ENCODE peak calls at places on chromosomes 1 and 21, in nine cellular contexts. A is K562, K is mammary epithelial cell, F is DND-41, J is HFF-Myc, C is aorta, U is skeletal muscle cell, D is tibial nerve, Q is lung. E is an unnamed sample.

GRCh38 chr1:95685091-95685490 is 451.1 kb downstream of the RWDD3 start:
- DNase-seq in D (no peak), K (no peak), J (no peak), Q (no peak), U (no peak), C (no peak), F (no peak), A (no peak), E (no peak)

GRCh38 chr1:183166439-183166838 is 19.6 kb upstream of the LAMC2 start:
- DNase-seq in C (no peak), D (no peak), U (no peak), Q (no peak), F (no peak), A (no peak), K (no peak), J (no peak), E (no peak)

GRCh38 chr1:7572654-7573152 is 198.4 kb upstream of the VAMP3 start:
- DNase-seq in C (no peak), D (no peak), Q (no peak), U (no peak), F (no peak), J (no peak), A (peak), K (peak), E (no peak)

GRCh38 chr1:173507205-173507846 is 30.2 kb downstream of the PRDX6 start:
- DNase-seq in Q (no peak), F (no peak), J (peak), K (peak), D (no peak), A (no peak), U (peak), C (no peak), E (no peak)

GRCh38 chr1:160767417-160768294 is 28.3 kb upstream of the LY9 start:
- DNase-seq in A (no peak), D (no peak), K (peak), Q (no peak), U (no peak), J (no peak), F (peak), C (no peak), E (no peak)

GRCh38 chr1:17883136-17883535 is 128.0 kb downstream of the ACTL8 start:
- DNase-seq in A (no peak), F (no peak), J (no peak), U (no peak), K (no peak), D (no peak), C (no peak), Q (no peak), E (peak)

GRCh38 chr1:234214911-234215892 is 158.1 kb upstream of the COA6 start:
- DNase-seq in C (no peak), U (no peak), A (no peak), D (no peak), K (peak), F (peak), J (no peak), Q (no peak), E (no peak)

GRCh38 chr1:21184266-21184665 is 7.6 kb upstream of the EIF4G3 start:
- DNase-seq in U (no peak), Q (no peak), D (no peak), C (no peak), J (no peak), F (no peak), K (no peak), A (no peak), E (no peak)

GRCh38 chr1:112253366-112253765 is 142.6 kb upstream of the CTTNBP2NL start:
- DNase-seq in Q (no peak), J (no peak), C (no peak), D (no peak), F (no peak), K (no peak), A (no peak), U (no peak), E (no peak)

GRCh38 chr1:2039251-2039650 is 11.0 kb upstream of the PRKCZ start:
- DNase-seq in U (no peak), A (no peak), D (no peak), J (no peak), C (no peak), Q (no peak), K (no peak), F (no peak), E (no peak)

GRCh38 chr1:229034246-229034645 is 236.7 kb upstream of the RAB4A start:
- DNase-seq in A (no peak), J (no peak), C (no peak), F (no peak), Q (no peak), D (no peak), K (no peak), U (no peak), E (no peak)

GRCh38 chr1:173161510-173162221 is 45.5 kb downstream of the TNFSF4 start:
- DNase-seq in F (no peak), A (no peak), D (no peak), C (no peak), K (peak), J (peak), Q (no peak), U (peak), E (no peak)

GRCh38 chr1:233107130-233107529 is 156.7 kb downstream of the NTPCR start:
- DNase-seq in U (no peak), K (no peak), Q (no peak), A (no peak), J (no peak), F (no peak), D (no peak), C (no peak), E (no peak)

GRCh38 chr1:246794261-246795093 is 70.3 kb downstream of the SCCPDH start:
- DNase-seq in K (peak), A (no peak), J (peak), U (no peak), D (no peak), C (no peak), F (no peak), Q (no peak), E (no peak)

GRCh38 chr1:59332983-59333382 is 36.1 kb downstream of the FGGY start:
- DNase-seq in A (no peak), Q (no peak), D (no peak), C (no peak), F (peak), U (peak), J (peak), K (peak), E (no peak)

GRCh38 chr21:34092241-34092921 is 19.0 kb downstream of the MRPS6 start:
- DNase-seq in F (no peak), U (no peak), Q (no peak), K (no peak), C (no peak), D (no peak), J (no peak), A (no peak), E (no peak)

GRCh38 chr1:160646711-160647328 is at the start of gene SLAMF1:
- DNase-seq in Q (no peak), K (peak), A (no peak), C (peak), J (no peak), U (no peak), D (no peak), F (peak), E (peak)

GRCh38 chr1:150973826-150974579 is 632 bp downstream of the CERS2 start:
- DNase-seq in D (no peak), K (peak), F (peak), Q (peak), J (no peak), A (no peak), U (no peak), C (peak), E (peak)

GRCh38 chr1:173248247-173248940 is 41.3 kb upstream of the TNFSF4 start:
- DNase-seq in C (no peak), K (no peak), Q (no peak), U (no peak), D (no peak), J (no peak), A (no peak), F (no peak), E (no peak)

GRCh38 chr1:7852778-7853177 is at the start of gene UTS2:
- DNase-seq in F (no peak), D (no peak), A (no peak), Q (no peak), C (no peak), K (no peak), U (no peak), J (no peak), E (no peak)

GRCh38 chr1:24108334-24109165 is 3.4 kb downstream of the MYOM3 start:
- DNase-seq in D (no peak), C (no peak), Q (no peak), A (peak), J (peak), K (peak), U (no peak), F (no peak), E (peak)

GRCh38 chr1:12057382-12057781 is 5.7 kb upstream of the TNFRSF8 start:
- DNase-seq in J (no peak), F (no peak), Q (no peak), U (no peak), D (no peak), K (peak), C (no peak), A (no peak), E (no peak)

GRCh38 chr1:116157096-116157495 is 45.9 kb downstream of the MAB21L3 start:
- DNase-seq in Q (peak), F (no peak), U (no peak), D (no peak), J (no peak), A (no peak), C (no peak), K (no peak), E (no peak)

GRCh38 chr21:38968887-38969543 is 163.3 kb downstream of the ETS2 start:
- DNase-seq in K (no peak), C (no peak), U (no peak), F (no peak), A (no peak), Q (no peak), J (no peak), D (no peak), E (no peak)

GRCh38 chr1:194114288-194114687 is 927.9 kb upstream of the B3GALT2 start:
- DNase-seq in D (no peak), Q (no peak), U (no peak), C (peak), J (no peak), F (no peak), A (no peak), K (no peak), E (peak)

GRCh38 chr21:25614441-25614840 is 7.2 kb upstream of the MRPL39 start:
- DNase-seq in A (no peak), U (no peak), K (no peak), Q (no peak), F (no peak), D (no peak), J (no peak), C (no peak), E (no peak)

DNA sequence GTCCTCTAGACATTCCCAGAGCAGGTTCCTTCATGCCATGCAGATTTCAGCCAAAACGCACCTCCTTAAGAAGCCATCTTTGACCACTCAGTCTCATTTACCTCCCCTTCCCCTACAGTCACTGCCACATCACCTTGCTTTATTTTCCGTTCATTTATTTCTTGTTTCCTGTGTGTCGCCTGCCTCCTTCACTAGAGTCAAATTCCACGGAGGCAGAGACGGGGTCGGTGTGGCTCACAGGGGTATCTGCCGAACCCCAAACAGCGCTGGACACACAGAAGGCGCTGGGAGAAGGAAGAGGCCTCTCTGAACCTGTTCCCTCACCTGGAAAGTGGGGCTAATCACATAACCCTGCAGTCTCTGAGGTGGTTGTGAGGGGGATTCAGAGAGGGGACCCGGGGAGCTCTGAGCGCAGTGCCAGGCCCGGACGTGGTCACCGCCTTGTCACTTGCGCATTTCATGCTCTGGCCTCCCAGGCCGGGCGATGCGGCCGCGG is 23.6 kb upstream of the DMBX1 start:
- DNase-seq in Q (no peak), D (no peak), F (no peak), J (no peak), K (no peak), A (no peak), U (no peak), C (no peak), E (no peak)
- H3K4me3 ChIP-seq in Q (no peak), D (peak), F (no peak), J (no peak), K (no peak), A (no peak), U (no peak), C (peak), E (peak)

GRCh38 chr1:184646824-184647223 is 107.8 kb downstream of the EDEM3 start:
- DNase-seq in K (no peak), A (no peak), C (no peak), D (no peak), F (no peak), J (no peak), U (no peak), Q (no peak), E (no peak)
- H3K4me3 ChIP-seq in K (no peak), A (no peak), C (no peak), D (no peak), F (no peak), J (no peak), U (no peak), Q (no peak), E (no peak)

GRCh38 chr1:159000070-159000409 is 9.7 kb upstream of the IFI16 start:
- DNase-seq in Q (no peak), F (no peak), D (no peak), U (no peak), J (no peak), C (no peak), A (no peak), K (no peak), E (no peak)

GRCh38 chr1:158999301-159000069 is 10.2 kb upstream of the IFI16 start:
- DNase-seq in D (peak), A (no peak), K (peak), U (peak), F (no peak), C (peak), J (peak), Q (peak), E (no peak)

GRCh38 chr1:158996998-158997397 is 12.7 kb upstream of the IFI16 start:
- DNase-seq in Q (no peak), F (no peak), A (no peak), D (no peak), K (no peak), U (no peak), C (no peak), J (no peak), E (no peak)

GRCh38 chr1:158998037-158998780 is 11.5 kb upstream of the IFI16 start:
- DNase-seq in C (no peak), D (no peak), J (no peak), K (no peak), U (no peak), Q (no peak), A (no peak), F (no peak), E (no peak)

GRCh38 chr1:158998781-158999161 is 10.9 kb upstream of the IFI16 start:
- DNase-seq in Q (peak), J (no peak), F (peak), D (peak), K (peak), U (no peak), A (peak), C (peak), E (peak)
- H3K4me3 ChIP-seq in Q (no peak), J (peak), F (no peak), D (peak), K (peak), U (peak), A (no peak), C (peak), E (no peak)

DNA sequence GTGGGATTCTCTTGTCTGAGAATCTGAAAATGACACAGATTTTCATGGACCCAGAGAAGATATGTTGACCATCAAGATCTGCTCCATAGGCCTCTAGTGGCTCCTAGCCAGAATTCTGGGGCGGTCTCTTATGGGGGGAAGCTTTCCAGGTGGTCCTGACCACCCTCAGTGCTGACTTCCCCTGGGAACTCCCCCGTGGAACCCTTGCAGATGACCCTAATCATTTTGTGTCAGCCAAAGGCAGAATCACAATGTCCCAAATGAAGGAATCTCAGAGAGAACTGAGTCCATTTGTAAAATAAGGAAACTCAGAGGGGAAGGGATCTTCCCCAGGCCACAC is 3.6 kb downstream of the HEYL start:
- DNase-seq in D (no peak), J (no peak), F (no peak), K (no peak), A (no peak), Q (no peak), U (no peak), C (no peak), E (no peak)
- H3K4me3 ChIP-seq in D (no peak), J (no peak), F (no peak), K (no peak), A (no peak), Q (no peak), U (peak), C (no peak), E (no peak)

GRCh38 chr1:9588551-9589143 is at the start of gene TMEM201:
- DNase-seq in A (peak), Q (peak), J (peak), U (peak), F (peak), D (peak), C (peak), K (peak), E (peak)

GRCh38 chr1:9589144-9589718 is 520 bp downstream of the TMEM201 start:
- DNase-seq in D (no peak), A (peak), F (peak), Q (peak), C (peak), K (peak), J (no peak), U (no peak), E (peak)

GRCh38 chr1:9589719-9590157 is 1.0 kb downstream of the TMEM201 start:
- DNase-seq in K (peak), U (no peak), F (peak), Q (no peak), A (no peak), C (peak), J (no peak), D (no peak), E (no peak)

GRCh38 chr1:9590945-9591668 is 2.4 kb downstream of the TMEM201 start:
- DNase-seq in A (no peak), U (no peak), D (no peak), F (no peak), J (no peak), K (no peak), Q (no peak), C (peak), E (peak)

DNA sequence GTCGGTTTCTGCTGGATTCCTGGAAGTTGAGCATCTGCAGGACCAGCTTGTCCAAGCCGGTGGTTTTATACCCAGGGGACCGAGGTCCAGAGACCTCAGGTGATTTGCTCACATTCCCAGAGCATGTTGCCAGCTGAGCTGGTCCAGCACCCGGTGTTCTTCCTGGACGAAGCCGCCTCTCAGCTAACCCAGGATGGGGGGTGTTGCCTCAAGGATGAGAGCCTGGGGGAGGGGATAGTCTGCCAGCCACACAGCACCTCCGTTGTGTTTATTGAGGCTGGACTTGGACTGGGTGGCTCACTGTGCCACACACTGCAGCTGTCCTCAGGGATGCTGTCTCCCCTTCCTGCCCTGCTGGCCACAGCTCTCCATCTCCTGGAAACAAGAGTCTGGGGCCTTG is 1.5 kb downstream of the TMEM201 start:
- DNase-seq in U (no peak), F (no peak), Q (no peak), D (no peak), K (no peak), A (no peak), C (no peak), J (no peak), E (peak)
- H3K4me3 ChIP-seq in U (no peak), F (peak), Q (no peak), D (no peak), K (no peak), A (peak), C (no peak), J (peak), E (no peak)

DNA sequence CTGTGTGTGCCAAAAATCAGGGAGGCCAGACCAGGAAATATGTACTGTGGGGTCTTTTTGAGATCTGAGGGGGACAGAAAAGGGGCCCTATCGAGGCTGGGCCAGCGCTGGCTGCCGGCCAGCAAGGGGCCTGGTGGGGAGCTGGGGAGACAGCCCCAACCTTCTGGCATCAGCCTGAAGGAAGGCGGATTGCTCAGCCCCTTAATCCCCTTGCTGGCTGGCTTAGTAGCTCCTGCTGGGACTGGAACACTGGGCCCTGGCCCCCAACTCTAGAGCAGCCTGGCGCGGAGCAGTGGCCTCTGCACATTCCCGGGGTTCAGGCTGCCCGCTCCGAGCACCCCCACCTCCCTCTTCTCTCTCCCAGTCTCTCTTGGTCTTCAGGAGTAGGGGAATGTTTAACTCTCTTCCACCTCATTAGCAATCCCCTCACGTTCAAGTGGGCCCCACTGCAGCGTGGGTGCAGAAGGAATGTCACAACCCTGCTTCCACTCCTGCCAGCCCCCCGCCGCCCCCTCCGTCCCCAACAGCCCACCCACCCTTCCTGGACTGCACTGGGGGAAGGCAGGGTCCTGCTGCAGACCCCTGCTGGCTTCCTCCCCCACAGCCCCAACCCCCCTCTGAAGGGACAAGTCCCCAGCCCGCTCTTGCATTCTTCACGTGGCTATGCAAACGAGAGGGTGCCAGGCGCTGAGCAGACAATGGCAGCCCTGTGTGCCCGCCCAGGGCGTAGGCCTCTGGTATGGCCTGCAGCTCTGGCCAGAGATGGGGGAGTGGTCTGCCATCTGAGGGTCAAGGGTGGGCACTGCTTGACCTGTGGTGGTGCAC is 932 bp upstream of the CLDN19 start:
- DNase-seq in F (no peak), U (no peak), D (no peak), J (no peak), C (no peak), Q (no peak), A (no peak), K (no peak), E (no peak)
- H3K4me3 ChIP-seq in F (no peak), U (no peak), D (no peak), J (no peak), C (no peak), Q (no peak), A (no peak), K (no peak), E (no peak)